ENCODE peak calls at places on chromosomes 4 and X, in ten cellular contexts. D is retina, J is ELR, V is NCI-H1105 treated with DMSO at 0.1 percent for 48 hours, C is Kasumi-1, B is mesendoderm, N is LHCN-M2, T is fibroblast of gingiva, U is epithelial cell of esophagus, S is Right ventricle myocardium superior. K is an unnamed sample.

GRCh38 chr4:78661923-78662521 is 110.5 kb downstream of the ANXA3 start:
- DNase-seq in D (no peak), J (peak; percentile 19), V (no peak), C (no peak), B (no peak), N (peak; percentile 84), T (peak; percentile 92), U (no peak), S (no peak), K (no peak)

GRCh38 chr4:81343536-81343935 is 128.2 kb downstream of the RASGEF1B start:
- DNase-seq in D (no peak), J (no peak), V (no peak), C (no peak), B (no peak), N (no peak), T (no peak), U (no peak), S (no peak), K (no peak)

GRCh38 chr4:38821739-38822138 is 17.1 kb upstream of the TLR1 start:
- DNase-seq in D (no peak), J (peak; percentile 74), V (no peak), C (no peak), B (no peak), N (no peak), T (no peak), U (peak; percentile 18), S (no peak), K (no peak)

GRCh38 chr4:184295206-184295605 is 77.5 kb upstream of the ENPP6 start:
- DNase-seq in D (no peak), J (no peak), V (no peak), C (no peak), B (no peak), N (no peak), T (no peak), U (no peak), S (no peak), K (no peak)

GRCh38 chrX:118508690-118509089 is 13.1 kb downstream of the DOCK11 start:
- DNase-seq in D (no peak), J (no peak), V (no peak), C (no peak), B (no peak), N (no peak), T (no peak), U (no peak), S (no peak), K (no peak)

GRCh38 chr4:64582492-64582891 is 173.2 kb upstream of the TECRL start:
- DNase-seq in D (no peak), J (no peak), V (no peak), C (no peak), B (peak; percentile 65), N (no peak), T (no peak), U (no peak), S (no peak), K (no peak)

GRCh38 chr4:1048781-1049590 is 37.6 kb downstream of the FGFRL1 start:
- DNase-seq in D (no peak), J (no peak), V (no peak), C (no peak), B (no peak), N (no peak), T (no peak), U (no peak), S (no peak), K (no peak)

GRCh38 chr4:17957689-17958088 is 63.9 kb downstream of the LCORL start:
- DNase-seq in D (no peak), J (peak; percentile 30), V (no peak), C (no peak), B (no peak), N (no peak), T (no peak), U (peak; percentile 35), S (no peak), K (no peak)

GRCh38 chr4:183987987-183988392 is 82.9 kb downstream of the STOX2 start:
- DNase-seq in D (peak; percentile 86), J (peak; percentile 70), V (peak; percentile 48), C (peak; percentile 10), B (peak; percentile 97), N (peak; percentile 67), T (peak; percentile 53), U (peak; percentile 96), S (peak; percentile 71), K (peak; percentile 54)

GRCh38 chr4:787561-787981 is 38.4 kb downstream of the CPLX1 start:
- DNase-seq in D (no peak), J (no peak), V (no peak), C (no peak), B (no peak), N (no peak), T (no peak), U (no peak), S (no peak), K (no peak)

GRCh38 chr4:144709159-144709558 is 63.2 kb downstream of the HHIP start:
- DNase-seq in D (no peak), J (peak; percentile 94), V (no peak), C (no peak), B (peak; percentile 96), N (peak; percentile 80), T (no peak), U (peak; percentile 24), S (no peak), K (no peak)

GRCh38 chrX:31092476-31092875 is 20.6 kb upstream of the FTHL17 start:
- DNase-seq in D (no peak), J (no peak), V (no peak), C (no peak), B (no peak), N (no peak), T (no peak), U (peak; percentile 49), S (no peak), K (no peak)

GRCh38 chr4:6746721-6747689 is 31.0 kb downstream of the BLOC1S4 start:
- DNase-seq in D (peak; percentile 13), J (no peak), V (peak; percentile 56), C (no peak), B (no peak), N (no peak), T (no peak), U (no peak), S (peak; percentile 72), K (no peak)

GRCh38 chr4:186770446-186771175 is 47.0 kb upstream of the FAT1 start:
- DNase-seq in D (no peak), J (peak; percentile 74), V (no peak), C (no peak), B (no peak), N (peak; percentile 75), T (peak; percentile 62), U (peak; percentile 83), S (no peak), K (no peak)

GRCh38 chr4:44446801-44447562 is 1.6 kb downstream of the KCTD8 start:
- DNase-seq in D (no peak), J (no peak), V (peak; percentile 21), C (no peak), B (peak; percentile 74), N (no peak), T (no peak), U (no peak), S (peak; percentile 20), K (no peak)

GRCh38 chr4:178953447-178954120 is 1511.3 kb upstream of the AGA start:
- DNase-seq in D (no peak), J (no peak), V (no peak), C (no peak), B (no peak), N (no peak), T (no peak), U (no peak), S (no peak), K (no peak)

K was measured in ascending aorta.